ENCODE peak calls at places on chromosomes 7 and 10, in eight cellular contexts. B, Z, Y, S, L, G, M and H are unnamed samples.

GRCh38 chr10:123150986-123151738 is 3.0 kb upstream of the BUB3 start:
- DNase-seq in B (peak), Z (no peak), Y (peak), S (peak), L (no peak), G (no peak), M (peak), H (no peak)

GRCh38 chr7:83643754-83644153 is 5.2 kb downstream of the SEMA3E start:
- DNase-seq in B (no peak), Z (no peak), Y (no peak), S (no peak), L (no peak), G (no peak), M (no peak), H (no peak)

GRCh38 chr7:47335071-47335470 is 246.8 kb downstream of the TNS3 start:
- DNase-seq in B (no peak), Z (no peak), Y (no peak), S (no peak), L (no peak), G (no peak), M (no peak), H (no peak)

GRCh38 chr7:83876593-83876992 is 227.7 kb upstream of the SEMA3E start:
- DNase-seq in B (no peak), Z (no peak), Y (peak), S (no peak), L (no peak), G (no peak), M (no peak), H (no peak)

GRCh38 chr7:74462707-74463100 is 9.0 kb downstream of the GTF2IRD1 start:
- DNase-seq in B (no peak), Z (no peak), Y (no peak), S (no peak), L (no peak), G (no peak), M (no peak), H (peak)

GRCh38 chr7:7820939-7821338 is 102.5 kb upstream of the RPA3 start:
- DNase-seq in B (peak), Z (no peak), Y (no peak), S (peak), L (no peak), G (no peak), M (no peak), H (no peak)

GRCh38 chr7:155338632-155339320 is 41.1 kb downstream of the INSIG1 start:
- DNase-seq in B (no peak), Z (no peak), Y (no peak), S (no peak), L (no peak), G (no peak), M (peak), H (no peak)

GRCh38 chr7:151310578-151310977 is 31.0 kb upstream of the NUB1 start:
- DNase-seq in B (no peak), Z (no peak), Y (no peak), S (no peak), L (peak), G (no peak), M (no peak), H (peak)

GRCh38 chr10:86312701-86313270 is 53.8 kb downstream of the GRID1 start:
- DNase-seq in B (peak), Z (no peak), Y (no peak), S (peak), L (no peak), G (no peak), M (no peak), H (no peak)

GRCh38 chr7:21293771-21294170 is 134.1 kb upstream of the SP4 start:
- DNase-seq in B (peak), Z (no peak), Y (no peak), S (no peak), L (no peak), G (no peak), M (no peak), H (no peak)

GRCh38 chr10:55098452-55098851 is 297.4 kb upstream of the PCDH15 start:
- DNase-seq in B (no peak), Z (no peak), Y (no peak), S (peak), L (no peak), G (no peak), M (no peak), H (no peak)

GRCh38 chr7:44220046-44220720 is 19.4 kb downstream of the YKT6 start:
- DNase-seq in B (no peak), Z (no peak), Y (no peak), S (no peak), L (no peak), G (no peak), M (no peak), H (no peak)

GRCh38 chr7:130891254-130892094 is 157.5 kb upstream of the KLF14 start:
- DNase-seq in B (no peak), Z (peak), Y (peak), S (no peak), L (no peak), G (no peak), M (no peak), H (no peak)

GRCh38 chr10:47008769-47009168 is 97.5 kb downstream of the PTPN20 start:
- DNase-seq in B (no peak), Z (no peak), Y (peak), S (no peak), L (no peak), G (no peak), M (no peak), H (no peak)

GRCh38 chr10:132138596-132138995 is 48.2 kb upstream of the DPYSL4 start:
- DNase-seq in B (no peak), Z (no peak), Y (no peak), S (no peak), L (no peak), G (no peak), M (no peak), H (no peak)

GRCh38 chr7:38398725-38399321 is 125.4 kb upstream of the TARP start:
- DNase-seq in B (peak), Z (peak), Y (peak), S (peak), L (peak), G (peak), M (peak), H (peak)

GRCh38 chr7:34759477-34760125 is 101.6 kb downstream of the NPSR1 start:
- DNase-seq in B (peak), Z (peak), Y (peak), S (peak), L (peak), G (peak), M (no peak), H (peak)
- H3K4me2 ChIP-seq in B (no peak), Z (peak), Y (no peak), S (no peak), L (peak), G (no peak), M (no peak), H (no peak)

GRCh38 chr7:27316311-27316710 is 73.7 kb downstream of the EVX1 start:
- DNase-seq in B (no peak), Z (no peak), Y (no peak), S (no peak), L (no peak), G (no peak), M (no peak), H (no peak)
- H3K4me2 ChIP-seq in B (no peak), Z (no peak), Y (no peak), S (no peak), L (no peak), G (no peak), M (no peak), H (no peak)

DNA sequence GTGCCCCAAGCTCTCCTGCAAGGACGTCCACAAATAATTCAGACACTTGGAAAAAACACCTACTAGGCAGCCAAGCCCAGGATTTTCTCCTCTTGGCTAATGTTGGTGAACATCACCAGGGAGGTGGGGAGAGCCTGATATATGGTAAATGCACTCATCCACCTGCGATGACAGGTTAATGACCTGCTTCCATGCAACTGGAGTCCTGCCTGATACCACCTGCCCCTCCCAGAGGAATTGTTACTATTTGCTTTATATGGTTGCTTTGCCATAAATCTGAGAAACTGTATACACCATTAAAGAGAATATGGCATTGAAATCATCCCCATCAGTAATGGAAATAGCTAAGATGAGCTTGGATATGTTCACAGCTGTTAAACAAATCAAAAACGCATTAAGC is 208.2 kb downstream of the PRPF18 start:
- DNase-seq in B (no peak), Z (no peak), Y (no peak), S (no peak), L (no peak), G (no peak), M (no peak), H (no peak)
- H3K4me2 ChIP-seq in B (no peak), Z (no peak), Y (no peak), S (no peak), L (no peak), G (no peak), M (no peak), H (no peak)

GRCh38 chr10:944034-944831 is 12.7 kb upstream of the LARP4B start:
- DNase-seq in B (no peak), Z (no peak), Y (peak), S (no peak), L (no peak), G (peak), M (no peak), H (no peak)
- H3K4me2 ChIP-seq in B (no peak), Z (no peak), Y (peak), S (no peak), L (no peak), G (no peak), M (no peak), H (no peak)

GRCh38 chr10:80532571-80532970 is 5.1 kb upstream of the SH2D4B start:
- DNase-seq in B (no peak), Z (no peak), Y (no peak), S (no peak), L (no peak), G (no peak), M (no peak), H (no peak)
- H3K4me2 ChIP-seq in B (no peak), Z (no peak), Y (no peak), S (no peak), L (peak), G (no peak), M (no peak), H (no peak)

DNA sequence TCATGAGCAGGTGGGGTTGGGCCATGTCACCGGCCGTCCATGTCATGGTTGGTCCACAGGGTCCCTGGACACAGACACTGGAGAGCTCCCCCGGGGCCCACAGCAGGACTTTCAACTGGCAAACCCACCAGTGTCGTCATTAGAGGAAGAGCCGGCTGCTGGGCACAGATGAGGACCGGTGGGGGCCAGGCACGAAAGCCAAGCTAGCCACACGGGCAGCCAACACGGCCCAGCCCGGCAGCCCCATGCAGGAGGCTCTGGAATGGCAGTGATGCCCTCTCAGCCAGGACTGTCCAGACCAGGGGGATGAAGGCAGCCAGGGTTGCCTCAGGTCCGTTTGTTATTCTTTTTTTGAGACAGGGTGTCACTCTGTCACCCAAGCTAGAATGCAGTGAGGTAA is 21.1 kb upstream of the UNCX start:
- DNase-seq in B (no peak), Z (no peak), Y (no peak), S (no peak), L (no peak), G (no peak), M (no peak), H (no peak)
- H3K4me2 ChIP-seq in B (no peak), Z (no peak), Y (no peak), S (no peak), L (no peak), G (no peak), M (no peak), H (no peak)

DNA sequence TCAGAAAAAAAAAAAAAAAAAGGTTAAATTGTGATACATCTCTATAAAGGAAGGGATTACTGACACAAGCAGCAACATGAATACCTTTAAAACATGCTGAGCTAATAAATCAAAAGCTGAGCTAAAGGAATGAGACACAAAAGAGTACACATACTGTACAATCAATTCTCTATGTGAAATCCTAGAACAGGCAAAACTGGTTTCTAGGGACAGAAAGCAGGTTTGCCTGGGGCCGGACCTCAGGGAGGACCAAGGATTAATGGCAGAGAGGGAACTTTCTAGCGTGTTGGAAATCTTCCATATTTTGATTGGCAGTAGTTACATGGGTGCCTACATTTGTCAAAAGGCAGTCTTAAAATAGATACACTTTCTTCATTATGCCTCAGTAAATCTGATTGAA is 52.5 kb downstream of the KLRG2 start:
- DNase-seq in B (no peak), Z (peak), Y (no peak), S (no peak), L (no peak), G (peak), M (no peak), H (peak)
- H3K4me2 ChIP-seq in B (no peak), Z (peak), Y (no peak), S (no peak), L (no peak), G (no peak), M (no peak), H (no peak)

DNA sequence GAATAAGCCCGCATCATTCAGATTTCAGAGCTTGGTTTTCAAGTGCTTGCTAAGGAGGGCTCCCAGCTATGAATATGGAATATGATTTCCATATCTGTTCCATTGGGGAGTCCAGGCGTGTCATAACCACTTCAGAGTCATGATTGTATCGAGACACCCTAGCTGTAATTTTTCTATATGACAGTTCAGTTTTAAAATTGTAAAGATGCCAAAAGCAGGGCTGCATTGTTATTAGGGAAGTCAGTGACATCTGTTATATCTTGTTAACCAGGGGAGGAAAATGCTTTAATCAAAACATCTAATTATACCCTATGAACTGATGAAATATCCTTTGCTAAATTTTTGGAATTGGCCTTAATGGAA is 12.4 kb downstream of the AUTS2 start:
- DNase-seq in B (no peak), Z (no peak), Y (no peak), S (no peak), L (no peak), G (no peak), M (no peak), H (no peak)
- H3K4me2 ChIP-seq in B (no peak), Z (no peak), Y (no peak), S (no peak), L (no peak), G (no peak), M (no peak), H (no peak)